ENCODE peak calls at places on chromosomes 13 and 19, in seven cellular contexts. One of them, this sample, is unnamed.

GRCh38 chr13:59112375-59112774 is 1051.4 kb downstream of the DIAPH3 start:
- DNase-seq in stimulated activated CD4-positive, alpha-beta T cell treated with anti-CD3 and anti-CD28 coated beads, TNF-alpha, amount 100 ng/mL, for 4 hours: no peak
- DNase-seq in NCI-H446: peak
- DNase-seq in skeletal muscle cell: peak
- DNase-seq in NCI-H1930: no peak
- DNase-seq in ELR: peak
- DNase-seq in M059J: peak
- DNase-seq in this sample: no peak

GRCh38 chr13:110212529-110212928 is 94.4 kb downstream of the COL4A1 start:
- DNase-seq in stimulated activated CD4-positive, alpha-beta T cell treated with anti-CD3 and anti-CD28 coated beads, TNF-alpha, amount 100 ng/mL, for 4 hours: no peak
- DNase-seq in NCI-H446: no peak
- DNase-seq in NCI-H1930: no peak
- DNase-seq in M059J: no peak
- DNase-seq in skeletal muscle cell: no peak
- DNase-seq in ELR: no peak
- DNase-seq in this sample: no peak

GRCh38 chr19:35495107-35496064 is 5.1 kb upstream of the KRTDAP start:
- DNase-seq in ELR: peak
- DNase-seq in NCI-H1930: peak
- DNase-seq in stimulated activated CD4-positive, alpha-beta T cell treated with anti-CD3 and anti-CD28 coated beads, TNF-alpha, amount 100 ng/mL, for 4 hours: peak
- DNase-seq in NCI-H446: peak
- DNase-seq in M059J: peak
- DNase-seq in skeletal muscle cell: no peak
- DNase-seq in this sample: peak

GRCh38 chr13:26498524-26499208 is 58.8 kb upstream of the WASF3 start:
- DNase-seq in skeletal muscle cell: peak
- DNase-seq in NCI-H1930: no peak
- DNase-seq in NCI-H446: no peak
- DNase-seq in M059J: peak
- DNase-seq in stimulated activated CD4-positive, alpha-beta T cell treated with anti-CD3 and anti-CD28 coated beads, TNF-alpha, amount 100 ng/mL, for 4 hours: no peak
- DNase-seq in ELR: peak
- DNase-seq in this sample: no peak

GRCh38 chr13:79519252-79519651 is 38.3 kb downstream of the NDFIP2 start:
- DNase-seq in NCI-H1930: no peak
- DNase-seq in NCI-H446: no peak
- DNase-seq in ELR: peak
- DNase-seq in skeletal muscle cell: no peak
- DNase-seq in M059J: no peak
- DNase-seq in stimulated activated CD4-positive, alpha-beta T cell treated with anti-CD3 and anti-CD28 coated beads, TNF-alpha, amount 100 ng/mL, for 4 hours: no peak
- DNase-seq in this sample: no peak

GRCh38 chr19:47593860-47594259 is 15.1 kb upstream of the BICRA start:
- DNase-seq in NCI-H446: no peak
- DNase-seq in skeletal muscle cell: no peak
- DNase-seq in ELR: no peak
- DNase-seq in stimulated activated CD4-positive, alpha-beta T cell treated with anti-CD3 and anti-CD28 coated beads, TNF-alpha, amount 100 ng/mL, for 4 hours: no peak
- DNase-seq in M059J: no peak
- DNase-seq in NCI-H1930: no peak
- DNase-seq in this sample: no peak

GRCh38 chr13:97226788-97227627 is 4.9 kb downstream of the MBNL2 start:
- DNase-seq in M059J: no peak
- DNase-seq in NCI-H446: no peak
- DNase-seq in NCI-H1930: no peak
- DNase-seq in stimulated activated CD4-positive, alpha-beta T cell treated with anti-CD3 and anti-CD28 coated beads, TNF-alpha, amount 100 ng/mL, for 4 hours: no peak
- DNase-seq in skeletal muscle cell: no peak
- DNase-seq in ELR: no peak
- DNase-seq in this sample: peak

GRCh38 chr13:20161951-20162300 is 1.1 kb upstream of the GJA3 start:
- DNase-seq in stimulated activated CD4-positive, alpha-beta T cell treated with anti-CD3 and anti-CD28 coated beads, TNF-alpha, amount 100 ng/mL, for 4 hours: no peak
- DNase-seq in M059J: no peak
- DNase-seq in skeletal muscle cell: no peak
- DNase-seq in NCI-H446: no peak
- DNase-seq in NCI-H1930: no peak
- DNase-seq in ELR: no peak
- DNase-seq in this sample: no peak

GRCh38 chr13:57633141-57633949 is 1.8 kb downstream of the PCDH17 start:
- DNase-seq in NCI-H1930: no peak
- DNase-seq in ELR: no peak
- DNase-seq in stimulated activated CD4-positive, alpha-beta T cell treated with anti-CD3 and anti-CD28 coated beads, TNF-alpha, amount 100 ng/mL, for 4 hours: no peak
- DNase-seq in M059J: no peak
- DNase-seq in skeletal muscle cell: no peak
- DNase-seq in NCI-H446: no peak
- DNase-seq in this sample: no peak

GRCh38 chr13:44756411-44756810 is 180.3 kb upstream of the TSC22D1 start:
- DNase-seq in NCI-H1930: no peak
- DNase-seq in M059J: peak
- DNase-seq in stimulated activated CD4-positive, alpha-beta T cell treated with anti-CD3 and anti-CD28 coated beads, TNF-alpha, amount 100 ng/mL, for 4 hours: no peak
- DNase-seq in ELR: no peak
- DNase-seq in skeletal muscle cell: no peak
- DNase-seq in NCI-H446: no peak
- DNase-seq in this sample: no peak

GRCh38 chr13:94195715-94196114 is 283.8 kb downstream of the DCT start:
- DNase-seq in ELR: peak
- DNase-seq in stimulated activated CD4-positive, alpha-beta T cell treated with anti-CD3 and anti-CD28 coated beads, TNF-alpha, amount 100 ng/mL, for 4 hours: no peak
- DNase-seq in NCI-H1930: no peak
- DNase-seq in M059J: peak
- DNase-seq in skeletal muscle cell: peak
- DNase-seq in NCI-H446: no peak
- DNase-seq in this sample: no peak

GRCh38 chr13:40023608-40024577 is 368.4 kb downstream of the COG6 start:
- DNase-seq in ELR: no peak
- DNase-seq in stimulated activated CD4-positive, alpha-beta T cell treated with anti-CD3 and anti-CD28 coated beads, TNF-alpha, amount 100 ng/mL, for 4 hours: no peak
- DNase-seq in NCI-H446: no peak
- DNase-seq in skeletal muscle cell: no peak
- DNase-seq in M059J: no peak
- DNase-seq in NCI-H1930: no peak
- DNase-seq in this sample: no peak

GRCh38 chr19:42051166-42052115 is 18.6 kb downstream of the GRIK5 start:
- DNase-seq in ELR: peak
- DNase-seq in NCI-H446: no peak
- DNase-seq in NCI-H1930: no peak
- DNase-seq in M059J: peak
- DNase-seq in skeletal muscle cell: no peak
- DNase-seq in stimulated activated CD4-positive, alpha-beta T cell treated with anti-CD3 and anti-CD28 coated beads, TNF-alpha, amount 100 ng/mL, for 4 hours: no peak
- DNase-seq in this sample: no peak

GRCh38 chr19:1860133-1860775 is 3.1 kb downstream of the KLF16 start:
- DNase-seq in NCI-H1930: no peak
- DNase-seq in ELR: peak
- DNase-seq in skeletal muscle cell: no peak
- DNase-seq in stimulated activated CD4-positive, alpha-beta T cell treated with anti-CD3 and anti-CD28 coated beads, TNF-alpha, amount 100 ng/mL, for 4 hours: no peak
- DNase-seq in M059J: peak
- DNase-seq in NCI-H446: peak
- DNase-seq in this sample: peak

GRCh38 chr19:34662919-34663318 is 14.0 kb downstream of the SCGB2B2 start:
- DNase-seq in ELR: peak
- DNase-seq in skeletal muscle cell: no peak
- DNase-seq in M059J: peak
- DNase-seq in NCI-H1930: peak
- DNase-seq in stimulated activated CD4-positive, alpha-beta T cell treated with anti-CD3 and anti-CD28 coated beads, TNF-alpha, amount 100 ng/mL, for 4 hours: peak
- DNase-seq in NCI-H446: peak
- DNase-seq in this sample: peak

GRCh38 chr19:48490980-48491792 is 20.4 kb downstream of the LMTK3 start:
- DNase-seq in NCI-H1930: peak
- DNase-seq in NCI-H446: no peak
- DNase-seq in skeletal muscle cell: no peak
- DNase-seq in stimulated activated CD4-positive, alpha-beta T cell treated with anti-CD3 and anti-CD28 coated beads, TNF-alpha, amount 100 ng/mL, for 4 hours: peak
- DNase-seq in M059J: no peak
- DNase-seq in ELR: peak
- DNase-seq in this sample: peak

GRCh38 chr19:54489341-54489740 is 13.3 kb upstream of the LAIR2 start:
- DNase-seq in M059J: no peak
- DNase-seq in NCI-H446: no peak
- DNase-seq in skeletal muscle cell: no peak
- DNase-seq in NCI-H1930: no peak
- DNase-seq in ELR: no peak
- DNase-seq in stimulated activated CD4-positive, alpha-beta T cell treated with anti-CD3 and anti-CD28 coated beads, TNF-alpha, amount 100 ng/mL, for 4 hours: no peak
- DNase-seq in this sample: no peak